ENCODE peak calls at places on chromosomes 6 and 20, in ten cellular contexts. One of them, this sample, is unnamed.
A peak's percentile ranks its signal among the peaks of the same experiment; 100 is the strongest.

GRCh38 chr6:65461121-65461520 is 245.9 kb downstream of the EYS start:
- DNase-seq in spleen: no peak
- DNase-seq in hypothalamus: no peak
- DNase-seq in EL: no peak
- DNase-seq in astrocyte of the cerebellum: no peak
- DNase-seq in fibroblast of mammary gland: no peak
- DNase-seq in IMR-90: no peak
- DNase-seq in Karpas-422: no peak
- DNase-seq in H4: no peak
- DNase-seq in CMK: peak; percentile 22
- DNase-seq in this sample: no peak

GRCh38 chr6:17226766-17227338 is 54.3 kb upstream of the RBM24 start:
- DNase-seq in fibroblast of mammary gland: peak; percentile 2
- DNase-seq in H4: no peak
- DNase-seq in astrocyte of the cerebellum: no peak
- DNase-seq in spleen: no peak
- DNase-seq in IMR-90: peak; percentile 22
- DNase-seq in Karpas-422: no peak
- DNase-seq in hypothalamus: no peak
- DNase-seq in EL: no peak
- DNase-seq in CMK: no peak
- DNase-seq in this sample: peak; percentile 30

GRCh38 chr6:71268710-71269437 is 19.7 kb upstream of the OGFRL1 start:
- DNase-seq in hypothalamus: no peak
- DNase-seq in IMR-90: no peak
- DNase-seq in Karpas-422: no peak
- DNase-seq in fibroblast of mammary gland: no peak
- DNase-seq in CMK: no peak
- DNase-seq in H4: no peak
- DNase-seq in EL: peak; percentile 41
- DNase-seq in spleen: no peak
- DNase-seq in astrocyte of the cerebellum: no peak
- DNase-seq in this sample: no peak

GRCh38 chr6:137389150-137389664 is 105.0 kb downstream of the OLIG3 start:
- DNase-seq in fibroblast of mammary gland: peak; percentile 12
- DNase-seq in Karpas-422: no peak
- DNase-seq in astrocyte of the cerebellum: no peak
- DNase-seq in CMK: no peak
- DNase-seq in EL: no peak
- DNase-seq in hypothalamus: no peak
- DNase-seq in H4: no peak
- DNase-seq in IMR-90: no peak
- DNase-seq in spleen: no peak
- DNase-seq in this sample: no peak

GRCh38 chr20:21623074-21623780 is 82.2 kb upstream of the PAX1 start:
- DNase-seq in EL: no peak
- DNase-seq in IMR-90: no peak
- DNase-seq in fibroblast of mammary gland: no peak
- DNase-seq in CMK: no peak
- DNase-seq in H4: no peak
- DNase-seq in hypothalamus: no peak
- DNase-seq in astrocyte of the cerebellum: no peak
- DNase-seq in Karpas-422: peak; percentile 72
- DNase-seq in spleen: no peak
- DNase-seq in this sample: no peak

GRCh38 chr6:2839195-2839981 is 2.3 kb downstream of the SERPINB1 start:
- DNase-seq in EL: peak; percentile 80
- DNase-seq in astrocyte of the cerebellum: no peak
- DNase-seq in spleen: no peak
- DNase-seq in IMR-90: peak; percentile 83
- DNase-seq in fibroblast of mammary gland: peak; percentile 60
- DNase-seq in CMK: no peak
- DNase-seq in H4: peak; percentile 78
- DNase-seq in hypothalamus: no peak
- DNase-seq in Karpas-422: no peak
- DNase-seq in this sample: peak; percentile 61

GRCh38 chr6:14596410-14596809 is 478.8 kb downstream of the CD83 start:
- DNase-seq in IMR-90: peak; percentile 84
- DNase-seq in hypothalamus: no peak
- DNase-seq in EL: peak; percentile 54
- DNase-seq in spleen: no peak
- DNase-seq in Karpas-422: no peak
- DNase-seq in CMK: no peak
- DNase-seq in astrocyte of the cerebellum: peak; percentile 82
- DNase-seq in fibroblast of mammary gland: peak; percentile 97
- DNase-seq in H4: peak; percentile 31
- DNase-seq in this sample: peak; percentile 37

GRCh38 chr6:33995873-33996475 is 149.9 kb downstream of the GRM4 start:
- DNase-seq in Karpas-422: no peak
- DNase-seq in CMK: no peak
- DNase-seq in H4: no peak
- DNase-seq in astrocyte of the cerebellum: no peak
- DNase-seq in hypothalamus: no peak
- DNase-seq in spleen: peak; percentile 35
- DNase-seq in fibroblast of mammary gland: no peak
- DNase-seq in IMR-90: no peak
- DNase-seq in EL: no peak
- DNase-seq in this sample: peak; percentile 18

GRCh38 chr6:137160763-137161162 is 12.7 kb downstream of the IL22RA2 start:
- DNase-seq in IMR-90: peak; percentile 36
- DNase-seq in EL: peak; percentile 32
- DNase-seq in spleen: no peak
- DNase-seq in hypothalamus: no peak
- DNase-seq in CMK: no peak
- DNase-seq in H4: no peak
- DNase-seq in astrocyte of the cerebellum: peak; percentile 8
- DNase-seq in fibroblast of mammary gland: peak; percentile 33
- DNase-seq in Karpas-422: no peak
- DNase-seq in this sample: peak; percentile 36

GRCh38 chr6:27761391-27761790 is 150.8 kb downstream of the OR2B2 start:
- DNase-seq in spleen: no peak
- DNase-seq in hypothalamus: no peak
- DNase-seq in IMR-90: no peak
- DNase-seq in fibroblast of mammary gland: peak; percentile 42
- DNase-seq in astrocyte of the cerebellum: no peak
- DNase-seq in Karpas-422: no peak
- DNase-seq in EL: no peak
- DNase-seq in H4: no peak
- DNase-seq in CMK: no peak
- DNase-seq in this sample: peak; percentile 46

GRCh38 chr6:17478946-17479345 is 85.6 kb downstream of the CAP2 start:
- DNase-seq in H4: no peak
- DNase-seq in spleen: no peak
- DNase-seq in astrocyte of the cerebellum: no peak
- DNase-seq in EL: no peak
- DNase-seq in IMR-90: no peak
- DNase-seq in CMK: no peak
- DNase-seq in fibroblast of mammary gland: no peak
- DNase-seq in hypothalamus: no peak
- DNase-seq in Karpas-422: no peak
- DNase-seq in this sample: no peak

GRCh38 chr6:117906905-117907599 is at the start of gene SLC35F1:
- DNase-seq in spleen: no peak
- DNase-seq in EL: peak; percentile 8
- DNase-seq in CMK: no peak
- DNase-seq in H4: no peak
- DNase-seq in Karpas-422: no peak
- DNase-seq in IMR-90: peak; percentile 1
- DNase-seq in astrocyte of the cerebellum: peak; percentile 13
- DNase-seq in hypothalamus: peak; percentile 55
- DNase-seq in fibroblast of mammary gland: no peak
- DNase-seq in this sample: peak; percentile 47